ENCODE peak calls at places on chromosome 11, in four cellular contexts. O is cardiac fibroblast; C is stimulated activated CD8-positive, alpha-beta memory T cell treated with anti-CD3 and anti-CD28 coated beads, Interleukin-15, amount 100 ng/mL, for 48 hours; U is neuronal stem cell. Y is an unnamed sample.

GRCh38 chr11:80280737-80281136 is 839.9 kb upstream of the TENM4 start:
- DNase-seq in U (no peak), O (no peak), C (no peak), Y (no peak)

GRCh38 chr11:59403546-59403945 is 22.7 kb downstream of the OR5A2 start:
- DNase-seq in C (no peak), U (no peak), O (no peak), Y (no peak)

GRCh38 chr11:66316849-66317251 is at the start of gene CD248:
- DNase-seq in O (peak), U (no peak), C (no peak), Y (no peak)

GRCh38 chr11:83063073-83063754 is 8.5 kb downstream of the RAB30 start:
- DNase-seq in O (peak), U (no peak), C (no peak), Y (no peak)

GRCh38 chr11:70483940-70484339 is 85.6 kb downstream of the CTTN start:
- DNase-seq in C (no peak), O (no peak), U (no peak), Y (no peak)

GRCh38 chr11:67006029-67006884 is 16.7 kb upstream of the SYT12 start:
- DNase-seq in C (peak), O (no peak), U (no peak), Y (peak)

GRCh38 chr11:133227674-133228111 is 304.6 kb downstream of the OPCML start:
- DNase-seq in U (no peak), C (no peak), O (no peak), Y (no peak)

GRCh38 chr11:79309402-79309801 is 131.4 kb downstream of the TENM4 start:
- DNase-seq in O (no peak), U (no peak), C (no peak), Y (no peak)

GRCh38 chr11:111427471-111427912 is 48.4 kb upstream of the POU2AF1 start:
- DNase-seq in U (no peak), O (no peak), C (no peak), Y (no peak)

GRCh38 chr11:34439521-34440258 is 956 bp downstream of the CAT start:
- DNase-seq in C (no peak), U (peak), O (no peak), Y (no peak)

GRCh38 chr11:1559103-1559951 is 12.7 kb downstream of the DUSP8 start:
- DNase-seq in O (peak), C (no peak), U (no peak), Y (no peak)

GRCh38 chr11:59158206-59159068 is 13.5 kb upstream of the DTX4 start:
- DNase-seq in C (no peak), O (peak), U (no peak), Y (no peak)

GRCh38 chr11:75667831-75668507 is 869 bp downstream of the MAP6 start:
- DNase-seq in C (no peak), O (peak), U (peak), Y (no peak)

GRCh38 chr11:9700105-9700801 is 36.4 kb downstream of the SWAP70 start:
- DNase-seq in O (no peak), U (no peak), C (no peak), Y (no peak)

GRCh38 chr11:108135845-108136599 is 14.7 kb downstream of the ACAT1 start:
- DNase-seq in C (no peak), U (no peak), O (peak), Y (no peak)

GRCh38 chr11:27672836-27673464 is 27.3 kb downstream of the BDNF start:
- DNase-seq in O (no peak), U (no peak), C (no peak), Y (no peak)

GRCh38 chr11:532512-533048 is 2.8 kb downstream of the HRAS start:
- DNase-seq in O (no peak), C (no peak), U (no peak), Y (no peak)

GRCh38 chr11:2404735-2405196 is 4.2 kb downstream of the TSSC4 start:
- DNase-seq in U (no peak), O (no peak), C (no peak), Y (no peak)

GRCh38 chr11:30346068-30346688 is 23.3 kb downstream of the ARL14EP start:
- DNase-seq in C (no peak), O (peak), U (peak), Y (no peak)

Y was measured in iPS DF 6.9.